ENCODE peak calls at places on chromosome 14, in seven cellular contexts. F is RKO; A is stimulated activated naive B cell treated with anti-CD40 and anti-IgM and Interleukin-4, amounts not matched to agents 10 μg/mL and 1 μg/mL and 100 μg/mL, for 72 hours; G is stimulated activated CD8-positive, alpha-beta memory T cell treated with anti-CD3 and anti-CD28 coated beads, Interleukin-15, amount 100 ng/mL, for 24 hours; U is activated naive CD4-positive, alpha-beta T cell treated with anti-CD3 and anti-CD28 coated beads for 36 hours; L is anterior cingulate cortex; T is B cell. S is an unnamed sample.

GRCh38 chr14:105885561-105886320 is 359.4 kb downstream of the TMEM121 start:
- DNase-seq in F (no peak), A (no peak), G (no peak), T (no peak), L (no peak), U (peak), S (peak)

GRCh38 chr14:104693482-104694431 is 4.3 kb downstream of the INF2 start:
- DNase-seq in A (no peak), G (no peak), L (no peak), F (no peak), U (no peak), T (no peak), S (no peak)

GRCh38 chr14:34684578-34684977 is 29.8 kb downstream of the CFL2 start:
- DNase-seq in T (no peak), U (no peak), A (no peak), G (no peak), F (no peak), L (no peak), S (no peak)

GRCh38 chr14:29056167-29056566 is 289.6 kb downstream of the FOXG1 start:
- DNase-seq in F (no peak), G (no peak), U (no peak), A (no peak), T (no peak), L (no peak), S (no peak)

GRCh38 chr14:51954657-51955056 is 34.7 kb upstream of the RTRAF start:
- DNase-seq in A (no peak), L (no peak), U (no peak), G (no peak), T (peak), F (no peak), S (no peak)

GRCh38 chr14:77607741-77608302 is 8.6 kb downstream of the SPTLC2 start:
- DNase-seq in F (no peak), G (no peak), A (no peak), L (no peak), U (peak), T (no peak), S (no peak)

GRCh38 chr14:103121846-103122577 is 1.2 kb upstream of the TNFAIP2 start:
- DNase-seq in G (no peak), L (no peak), U (no peak), F (no peak), A (no peak), T (peak), S (no peak)

GRCh38 chr14:55864890-55865655 is 253.1 kb upstream of the PELI2 start:
- DNase-seq in T (no peak), U (no peak), G (no peak), L (no peak), F (peak), A (no peak), S (peak)

GRCh38 chr14:77790566-77791224 is 9.2 kb upstream of the ADCK1 start:
- DNase-seq in L (peak), F (no peak), T (no peak), A (no peak), G (no peak), U (no peak), S (no peak)

GRCh38 chr14:49585803-49586672 is at the start of gene RPS29:
- DNase-seq in G (peak), L (peak), F (peak), T (peak), U (peak), A (peak), S (peak)

GRCh38 chr14:59332727-59333126 is 132.5 kb downstream of the GPR135 start:
- DNase-seq in L (no peak), G (no peak), U (no peak), T (no peak), A (no peak), F (no peak), S (no peak)

GRCh38 chr14:103156733-103157411 is 33.6 kb downstream of the TNFAIP2 start:
- DNase-seq in T (no peak), A (no peak), L (no peak), F (no peak), G (no peak), U (no peak), S (peak)

GRCh38 chr14:49982522-49982951 is 89.7 kb downstream of the ARF6 start:
- DNase-seq in U (no peak), T (no peak), A (no peak), L (no peak), G (no peak), F (no peak), S (no peak)

GRCh38 chr14:88974991-88975835 is 150.8 kb downstream of the TTC8 start:
- DNase-seq in A (no peak), U (no peak), G (no peak), L (no peak), F (no peak), T (no peak), S (no peak)

GRCh38 chr14:64293976-64294671 is at the start of gene ESR2:
- DNase-seq in F (no peak), A (peak), G (no peak), U (peak), L (peak), T (peak), S (peak)

GRCh38 chr14:38079268-38079667 is 128.4 kb upstream of the SSTR1 start:
- DNase-seq in U (no peak), L (no peak), T (no peak), G (no peak), A (no peak), F (no peak), S (peak)

GRCh38 chr14:93281937-93282336 is 50.9 kb downstream of the BTBD7 start:
- DNase-seq in G (no peak), F (no peak), A (no peak), L (no peak), U (no peak), T (no peak), S (no peak)

GRCh38 chr14:103597623-103598372 is 31.2 kb upstream of the KLC1 start:
- DNase-seq in L (peak), U (no peak), G (no peak), A (no peak), T (no peak), F (peak), S (no peak)